ENCODE peak calls at places on chromosomes 11 and 22, in five cellular contexts. A is heart right ventricle, S is PC-3, G is IMR-90, V is body of pancreas. P is an unnamed sample. For H3K4me1, the result is how much of the 10 kb centered on the place peaks cover.

GRCh38 chr11:2797741-2798361 is 87.7 kb downstream of the CDKN1C start:
- DNase-seq in A (peak), S (no peak), G (no peak), V (no peak), P (no peak)

GRCh38 chr11:111449158-111449557 is 63.0 kb downstream of the BTG4 start:
- DNase-seq in A (no peak), S (no peak), G (no peak), V (no peak), P (no peak)

GRCh38 chr11:133982901-133983300 is 26.1 kb upstream of the IGSF9B start:
- DNase-seq in A (no peak), S (no peak), G (no peak), V (no peak), P (no peak)

GRCh38 chr22:40436460-40437431 is 66.4 kb downstream of the SGSM3 start:
- DNase-seq in A (no peak), S (peak), G (peak), V (no peak), P (peak)

GRCh38 chr11:44738791-44739190 is 12.0 kb downstream of the TSPAN18 start:
- DNase-seq in A (no peak), S (no peak), G (no peak), V (no peak), P (no peak)

GRCh38 chr22:37804502-37804885 is 3.2 kb upstream of the GCAT start:
- DNase-seq in A (peak), S (no peak), G (no peak), V (no peak), P (no peak)

GRCh38 chr11:15248749-15249148 is 134.0 kb downstream of the INSC start:
- DNase-seq in A (no peak), S (no peak), G (no peak), V (no peak), P (no peak)

GRCh38 chr11:6654281-6655019 is 1.2 kb downstream of the DCHS1 start:
- DNase-seq in A (peak), S (no peak), G (no peak), V (peak), P (no peak)

GRCh38 chr22:48573766-48574165 is 1253.9 kb downstream of the BRD1 start:
- DNase-seq in A (no peak), S (no peak), G (no peak), V (no peak), P (no peak)

GRCh38 chr11:131924001-131924400 is 553.6 kb downstream of the NTM start:
- DNase-seq in A (no peak), S (no peak), G (peak), V (no peak), P (no peak)

GRCh38 chr11:122851366-122852011 is 13.2 kb downstream of the CRTAM start:
- DNase-seq in A (no peak), S (no peak), G (no peak), V (no peak), P (no peak)

GRCh38 chr11:58900479-58901420 is 38.5 kb upstream of the GLYATL1 start:
- DNase-seq in A (peak), S (peak), G (peak), V (peak), P (peak)

GRCh38 chr11:27612932-27613669 is 87.2 kb downstream of the BDNF start:
- DNase-seq in A (no peak), S (peak), G (no peak), V (no peak), P (no peak)

GRCh38 chr11:23212829-23213228 is 352.6 kb upstream of the CCDC179 start:
- DNase-seq in A (no peak), S (no peak), G (no peak), V (no peak), P (no peak)

GRCh38 chr11:111911563-111912401 is at the start of gene CRYAB:
- DNase-seq in A (peak), S (peak), G (peak), V (peak), P (no peak)

GRCh38 chr11:12963789-12964536 is 45.2 kb upstream of the RASSF10 start:
- DNase-seq in A (peak), S (peak), G (peak), V (peak), P (peak)

GRCh38 chr11:78560826-78561484 is 13.7 kb downstream of the NARS2 start:
- DNase-seq in A (no peak), S (peak), G (no peak), V (no peak), P (peak)

GRCh38 chr11:132423266-132423665 is 1052.9 kb downstream of the NTM start:
- DNase-seq in A (no peak), S (no peak), G (no peak), V (no peak), P (no peak)

GRCh38 chr11:37811349-37811748 is 1213.3 kb upstream of the RAG2 start:
- DNase-seq in A (no peak), S (no peak), G (no peak), V (no peak), P (no peak)

GRCh38 chr11:35009191-35009940 is 92.9 kb downstream of the PDHX start:
- DNase-seq in A (no peak), S (peak), G (peak), V (peak), P (no peak)

DNA sequence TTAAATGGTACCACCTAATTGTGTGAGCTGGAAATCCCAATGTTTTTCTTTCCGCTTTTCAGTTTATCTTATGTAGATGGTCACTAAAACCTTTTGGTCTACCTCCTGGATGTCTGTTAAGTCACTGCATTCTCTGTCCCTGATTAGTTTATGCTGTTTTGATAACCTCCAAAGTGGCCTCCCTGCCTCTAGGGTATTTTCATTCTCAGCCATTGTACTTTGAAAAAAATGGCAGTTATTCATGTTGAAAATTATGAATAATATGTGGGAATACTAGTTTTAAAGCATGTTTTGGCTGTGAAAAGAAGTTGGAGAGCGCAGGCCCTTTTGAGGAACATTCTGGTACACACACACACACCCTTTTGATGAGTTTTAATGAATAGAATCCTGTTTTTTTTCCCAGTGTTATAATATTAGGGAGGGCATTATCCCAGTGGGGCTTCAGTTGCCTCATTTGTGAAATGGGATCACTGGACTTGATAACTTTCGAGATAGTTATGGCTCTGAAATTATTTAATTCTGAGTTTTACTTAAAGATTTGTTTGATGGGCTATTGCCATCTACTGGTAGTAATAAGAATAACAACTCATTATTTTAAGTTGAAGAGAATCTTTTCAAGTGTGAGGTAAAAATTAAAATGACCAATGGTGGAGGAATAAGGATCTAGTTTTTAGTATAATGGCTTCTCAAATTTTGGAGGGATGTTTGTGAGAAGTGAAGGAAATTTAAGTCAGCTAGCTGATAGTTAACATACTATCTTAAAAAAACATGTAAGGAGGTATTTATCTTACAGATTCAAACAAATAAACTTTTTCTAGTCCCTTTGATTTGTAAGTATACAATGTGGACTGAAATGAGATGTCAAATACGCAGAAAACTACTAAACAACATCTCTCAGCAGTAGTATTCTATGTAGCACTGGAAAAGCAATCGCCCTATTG is 3.9 kb downstream of the FDX1 start:
- DNase-seq in A (no peak), S (peak), G (peak), V (no peak), P (no peak)
- H3K4me3 ChIP-seq in A (no peak), S (no peak), G (no peak), V (no peak), P (no peak)

DNA sequence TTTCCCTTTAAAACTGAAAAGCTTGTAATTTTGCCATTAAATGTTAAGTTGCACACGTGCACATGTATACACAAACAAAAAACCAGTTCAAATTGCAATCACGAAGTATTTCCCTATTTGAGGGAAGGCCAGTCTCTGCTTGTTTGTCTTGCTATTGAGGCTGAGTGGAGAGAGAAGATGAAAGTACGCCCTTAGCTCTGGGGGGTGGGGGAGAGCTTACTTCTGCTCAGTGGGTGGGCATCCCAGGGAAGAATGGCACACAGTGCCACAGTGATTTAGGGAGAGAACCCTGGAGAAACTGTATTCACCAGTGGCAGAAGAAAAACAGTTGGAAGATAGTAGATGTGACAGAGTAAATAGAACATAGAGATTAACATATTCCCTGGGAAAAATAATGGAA is 8.7 kb downstream of the YAP1 start:
- DNase-seq in A (no peak), S (no peak), G (no peak), V (no peak), P (no peak)
- H3K4me1 ChIP-seq in A (half or more), S (half or more), G (under half), V (under half), P (half or more)

GRCh38 chr11:57516061-57516443 is 550 bp upstream of the SLC43A1 start:
- DNase-seq in A (no peak), S (no peak), G (no peak), V (no peak), P (no peak)

GRCh38 chr11:57513446-57513795 is 2.1 kb downstream of the SLC43A1 start:
- DNase-seq in A (no peak), S (no peak), G (no peak), V (no peak), P (no peak)

GRCh38 chr11:57514538-57515331 is 767 bp downstream of the SLC43A1 start:
- DNase-seq in A (peak), S (peak), G (peak), V (peak), P (peak)

GRCh38 chr11:57513911-57514537 is 1.5 kb downstream of the SLC43A1 start:
- DNase-seq in A (peak), S (peak), G (peak), V (peak), P (peak)

GRCh38 chr11:57515332-57516060 is at the start of gene SLC43A1:
- DNase-seq in A (peak), S (peak), G (peak), V (peak), P (peak)
- TF ChIP-seq CTCF in A (peak), S (peak), G (no peak), V (no peak), P (no peak)

DNA sequence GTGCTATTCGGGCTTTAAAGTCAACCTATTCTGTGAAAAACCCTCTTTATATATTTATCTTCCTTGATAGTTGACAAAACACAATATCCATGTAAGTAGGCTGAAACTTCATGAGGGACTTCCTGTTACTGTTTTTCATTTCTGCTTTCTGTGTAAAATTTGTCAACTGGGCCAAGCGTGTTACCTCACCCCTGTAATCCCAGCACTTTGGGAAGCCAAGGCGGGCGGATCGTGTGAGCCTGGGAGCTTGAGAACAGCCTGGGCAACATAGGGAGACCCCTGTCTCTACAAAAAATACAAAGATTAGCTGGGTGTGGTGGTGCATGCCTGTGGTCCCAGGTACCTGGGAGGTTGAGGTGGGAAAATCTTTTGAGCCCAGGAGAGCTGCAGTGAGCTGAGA is 66.5 kb upstream of the SLC25A18 start:
- DNase-seq in A (no peak), S (no peak), G (no peak), V (no peak), P (no peak)
- H3K4me3 ChIP-seq in A (no peak), S (no peak), G (no peak), V (no peak), P (no peak)